ENCODE peak calls at places on chromosomes 5 and 9, in seven cellular contexts. N is fibroblast of gingiva, A is germinal center, Z is epithelial cell of esophagus, T is cerebellar cortex, P is IMR-90, V is T-helper 2 cell. F is an unnamed sample.

GRCh38 chr5:6383376-6383775 is 5.0 kb upstream of the MED10 start:
- DNase-seq in V (no peak), Z (no peak), T (no peak), N (no peak), A (no peak), P (no peak), F (peak)

GRCh38 chr9:88766778-88767503 is 224.3 kb upstream of the S1PR3 start:
- DNase-seq in T (no peak), Z (peak), N (peak), V (no peak), A (no peak), P (peak), F (no peak)

GRCh38 chr5:136011427-136012001 is 17.3 kb upstream of the TGFBI start:
- DNase-seq in N (no peak), A (no peak), P (peak), Z (peak), V (no peak), T (no peak), F (peak)

GRCh38 chr9:133709716-133710571 is 28.2 kb downstream of the SARDH start:
- DNase-seq in P (no peak), V (no peak), T (no peak), A (no peak), N (no peak), Z (no peak), F (no peak)

GRCh38 chr5:139788294-139788875 is 7.2 kb upstream of the PSD2 start:
- DNase-seq in Z (no peak), T (peak), P (no peak), A (no peak), V (no peak), N (no peak), F (no peak)

GRCh38 chr5:1815881-1816292 is 14.7 kb downstream of the NDUFS6 start:
- DNase-seq in N (no peak), Z (no peak), A (no peak), P (no peak), T (no peak), V (no peak), F (no peak)

GRCh38 chr5:108382784-108383358 is 973 bp upstream of the FBXL17 start:
- DNase-seq in T (peak), Z (peak), V (no peak), N (no peak), A (peak), P (peak), F (no peak)

GRCh38 chr9:132671620-132672412 is 1.6 kb downstream of the GTF3C4 start:
- DNase-seq in V (no peak), Z (peak), N (no peak), T (no peak), P (peak), A (no peak), F (no peak)

GRCh38 chr5:159695741-159696294 is 220.5 kb upstream of the ADRA1B start:
- DNase-seq in P (no peak), A (no peak), V (no peak), N (no peak), Z (no peak), T (no peak), F (peak)

GRCh38 chr9:33765411-33765810 is 29.9 kb upstream of the PRSS3 start:
- DNase-seq in A (no peak), P (peak), V (no peak), N (peak), Z (peak), T (no peak), F (no peak)

GRCh38 chr5:40572947-40573346 is 106.8 kb upstream of the PTGER4 start:
- DNase-seq in T (no peak), Z (no peak), P (peak), A (no peak), N (peak), V (no peak), F (peak)

GRCh38 chr5:128213340-128213739 is 129.8 kb downstream of the SLC12A2 start:
- DNase-seq in V (no peak), Z (peak), A (peak), P (peak), T (peak), N (peak), F (peak)

GRCh38 chr5:4042311-4042710 is 446.7 kb downstream of the IRX1 start:
- DNase-seq in Z (peak), A (no peak), V (no peak), T (no peak), N (no peak), P (no peak), F (no peak)

GRCh38 chr9:6590329-6590728 is 55.2 kb downstream of the GLDC start:
- DNase-seq in N (no peak), Z (no peak), P (no peak), A (no peak), T (no peak), V (no peak), F (no peak)

GRCh38 chr5:93746406-93747056 is 5.1 kb upstream of the POU5F2 start:
- DNase-seq in A (no peak), T (no peak), N (no peak), Z (peak), V (no peak), P (peak), F (peak)

GRCh38 chr5:112339761-112340160 is 79.3 kb downstream of the EPB41L4A start:
- DNase-seq in P (no peak), Z (no peak), T (no peak), A (no peak), N (no peak), V (no peak), F (no peak)

GRCh38 chr9:36903541-36904435 is 130.3 kb downstream of the PAX5 start:
- DNase-seq in N (no peak), P (peak), T (no peak), A (no peak), V (no peak), Z (peak), F (peak)

GRCh38 chr5:1282139-1282992 is 12.5 kb downstream of the TERT start:
- DNase-seq in N (no peak), T (peak), V (no peak), A (no peak), Z (peak), P (no peak), F (peak)

F was measured in myocyte.